ENCODE peak calls at places on chromosomes 2 and 18, in five cellular contexts. O, R, P, T and F are unnamed samples.

GRCh38 chr2:134432438-134432883 is 178.6 kb downstream of the MGAT5 start:
- DNase-seq in R (no peak), P (no peak), T (peak), O (no peak), F (no peak)

GRCh38 chr2:69033427-69034095 is 20.6 kb downstream of the ANTXR1 start:
- DNase-seq in R (no peak), T (no peak), P (peak), O (peak), F (no peak)

GRCh38 chr2:83196225-83196624 is 1262.9 kb downstream of the SUCLG1 start:
- DNase-seq in T (peak), P (peak), R (no peak), O (peak), F (no peak)

GRCh38 chr2:23066701-23067100 is 318.3 kb upstream of the KLHL29 start:
- DNase-seq in T (no peak), P (no peak), O (no peak), R (no peak), F (no peak)

GRCh38 chr2:228039752-228040534 is 141.5 kb downstream of the SPHKAP start:
- DNase-seq in O (no peak), T (peak), P (no peak), R (no peak), F (no peak)

GRCh38 chr2:33366473-33366872 is 110.0 kb upstream of the RASGRP3 start:
- DNase-seq in P (no peak), O (no peak), R (no peak), T (peak), F (no peak)

GRCh38 chr18:79397288-79397829 is 1.6 kb downstream of the NFATC1 start:
- DNase-seq in T (no peak), R (no peak), P (no peak), O (no peak), F (no peak)

GRCh38 chr2:66305714-66306113 is 129.2 kb upstream of the MEIS1 start:
- DNase-seq in T (peak), R (no peak), P (peak), O (no peak), F (no peak)

GRCh38 chr2:170243118-170243837 is 65.3 kb downstream of the MYO3B start:
- DNase-seq in R (no peak), T (no peak), P (no peak), O (no peak), F (no peak)

GRCh38 chr2:50863218-50863617 is 168.7 kb downstream of the NRXN1 start:
- DNase-seq in R (no peak), O (no peak), P (no peak), T (no peak), F (no peak)

GRCh38 chr2:8966123-8966908 is 37.2 kb downstream of the MBOAT2 start:
- DNase-seq in T (no peak), O (no peak), R (no peak), P (peak), F (no peak)

GRCh38 chr2:134800341-134800740 is 38.1 kb upstream of the ACMSD start:
- DNase-seq in R (no peak), T (no peak), P (no peak), O (no peak), F (no peak)

GRCh38 chr2:43276517-43276931 is 50.1 kb upstream of the ZFP36L2 start:
- DNase-seq in P (no peak), O (peak), R (no peak), T (peak), F (no peak)

GRCh38 chr2:233422050-233422639 is 67.9 kb downstream of the DGKD start:
- DNase-seq in R (no peak), T (no peak), P (no peak), O (no peak), F (no peak)

GRCh38 chr2:130152816-130153595 is 8.1 kb upstream of the CCDC74B start:
- DNase-seq in R (no peak), T (no peak), P (no peak), O (no peak), F (no peak)

GRCh38 chr2:203909192-203909945 is 27.2 kb upstream of the ICOS start:
- DNase-seq in O (peak), T (peak), P (peak), R (no peak), F (no peak)

GRCh38 chr2:221484761-221485499 is 87.2 kb downstream of the EPHA4 start:
- DNase-seq in O (no peak), T (no peak), R (no peak), P (no peak), F (no peak)

GRCh38 chr2:40955635-40956034 is 503.7 kb upstream of the SLC8A1 start:
- DNase-seq in P (no peak), T (no peak), R (no peak), O (no peak), F (no peak)

GRCh38 chr2:134372141-134372540 is 118.3 kb downstream of the MGAT5 start:
- DNase-seq in R (no peak), O (no peak), T (no peak), P (peak), F (no peak)

GRCh38 chr2:3986530-3987258 is 283.3 kb downstream of the DCDC2C start:
- DNase-seq in P (no peak), R (no peak), O (no peak), T (no peak), F (no peak)

GRCh38 chr2:147464737-147465437 is 379.9 kb upstream of the ACVR2A start:
- DNase-seq in T (no peak), O (peak), R (no peak), P (no peak), F (no peak)

GRCh38 chr2:24586955-24587354 is 95.9 kb downstream of the NCOA1 start:
- DNase-seq in R (no peak), T (no peak), P (no peak), O (no peak), F (no peak)

GRCh38 chr18:55555628-55556027 is 32.4 kb downstream of the TCF4 start:
- DNase-seq in P (no peak), O (no peak), R (no peak), T (no peak), F (no peak)

GRCh38 chr2:106070181-106070580 is 123.9 kb downstream of the UXS1 start:
- DNase-seq in R (no peak), P (no peak), T (no peak), O (no peak), F (no peak)

GRCh38 chr2:62461707-62462106 is 44.3 kb downstream of the TMEM17 start:
- DNase-seq in T (no peak), P (peak), O (no peak), R (no peak), F (no peak)

GRCh38 chr2:211835695-211836094 is 702.9 kb downstream of the ERBB4 start:
- DNase-seq in R (no peak), O (no peak), T (no peak), P (no peak), F (no peak)

GRCh38 chr2:68565858-68566257 is 77.5 kb upstream of the PROKR1 start:
- DNase-seq in R (no peak), P (peak), T (peak), O (peak), F (peak)

GRCh38 chr2:74503506-74504475 is 3.7 kb downstream of the PCGF1 start:
- DNase-seq in R (no peak), T (no peak), P (no peak), O (no peak), F (no peak)

GRCh38 chr2:20803287-20803686 is 19.6 kb downstream of the LDAH start:
- DNase-seq in T (peak), O (no peak), R (peak), P (no peak), F (no peak)

DNA sequence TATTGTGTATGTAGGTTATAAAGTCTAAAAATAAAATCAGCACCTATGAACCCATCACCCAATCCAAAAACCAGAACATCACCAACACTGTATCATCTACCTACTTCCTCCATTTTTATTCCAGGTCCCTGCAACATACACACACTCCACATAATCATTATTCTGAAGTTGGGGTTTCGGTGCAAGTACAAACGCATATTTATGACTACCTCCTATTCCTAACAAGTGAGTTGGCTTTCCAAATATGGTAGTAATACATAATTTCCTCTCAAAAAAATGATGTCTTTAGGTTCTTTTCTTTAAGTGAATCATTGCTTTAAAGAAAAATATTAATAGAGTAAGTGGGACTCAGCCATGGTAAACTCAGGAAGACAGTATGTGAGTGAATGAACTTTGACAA is 3.3 kb downstream of the ACVR1 start:
- DNase-seq in T (no peak), O (no peak), P (peak), R (no peak), F (no peak)
- H3K18ac ChIP-seq in T (no peak), O (no peak), P (no peak), R (no peak), F (no peak)

GRCh38 chr2:144683955-144684354 is 164.0 kb upstream of the ZEB2 start:
- DNase-seq in R (no peak), T (no peak), P (no peak), O (no peak), F (no peak)
- H3K18ac ChIP-seq in R (no peak), T (no peak), P (no peak), O (no peak), F (no peak)

DNA sequence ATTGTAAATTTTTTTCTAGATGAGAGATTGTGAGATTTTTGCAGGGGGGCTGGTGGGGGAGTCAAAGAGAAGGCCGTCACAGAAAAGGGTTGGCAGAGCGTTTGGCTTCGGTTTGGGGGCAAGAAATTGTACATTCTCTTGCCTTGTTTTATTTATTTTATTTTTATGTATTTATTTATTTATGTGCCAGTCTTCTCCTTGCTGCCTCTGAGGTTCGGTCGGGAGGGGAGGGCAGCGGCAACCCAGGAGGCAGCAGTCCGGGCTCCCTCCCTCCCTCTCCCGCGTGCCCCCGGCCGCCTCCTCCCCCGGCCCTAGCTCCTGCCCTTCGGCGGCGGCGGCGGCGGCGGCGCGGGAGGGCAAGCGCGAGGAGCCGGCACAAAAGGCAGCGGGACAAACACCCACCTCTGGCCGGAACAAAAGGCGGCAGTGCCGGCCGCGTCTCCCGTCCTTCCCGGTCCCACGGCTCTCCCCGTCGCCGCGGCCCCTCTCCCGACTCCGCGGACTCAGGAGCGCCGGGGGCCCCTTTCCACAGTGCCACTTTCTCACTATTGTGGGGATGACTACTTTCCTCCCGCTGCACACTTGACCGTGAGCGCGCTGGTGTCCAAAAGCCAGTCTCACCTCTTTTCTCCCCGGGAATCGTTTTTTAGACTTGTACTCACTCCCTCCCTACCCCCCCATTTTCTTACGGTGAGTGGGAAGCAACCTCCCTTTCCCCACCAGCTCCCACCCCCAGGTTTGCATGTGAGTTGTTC is 1.2 kb downstream of the BCL11A start:
- DNase-seq in P (no peak), R (peak), T (peak), O (peak), F (no peak)
- H3K18ac ChIP-seq in P (no peak), R (peak), T (peak), O (peak), F (peak)

DNA sequence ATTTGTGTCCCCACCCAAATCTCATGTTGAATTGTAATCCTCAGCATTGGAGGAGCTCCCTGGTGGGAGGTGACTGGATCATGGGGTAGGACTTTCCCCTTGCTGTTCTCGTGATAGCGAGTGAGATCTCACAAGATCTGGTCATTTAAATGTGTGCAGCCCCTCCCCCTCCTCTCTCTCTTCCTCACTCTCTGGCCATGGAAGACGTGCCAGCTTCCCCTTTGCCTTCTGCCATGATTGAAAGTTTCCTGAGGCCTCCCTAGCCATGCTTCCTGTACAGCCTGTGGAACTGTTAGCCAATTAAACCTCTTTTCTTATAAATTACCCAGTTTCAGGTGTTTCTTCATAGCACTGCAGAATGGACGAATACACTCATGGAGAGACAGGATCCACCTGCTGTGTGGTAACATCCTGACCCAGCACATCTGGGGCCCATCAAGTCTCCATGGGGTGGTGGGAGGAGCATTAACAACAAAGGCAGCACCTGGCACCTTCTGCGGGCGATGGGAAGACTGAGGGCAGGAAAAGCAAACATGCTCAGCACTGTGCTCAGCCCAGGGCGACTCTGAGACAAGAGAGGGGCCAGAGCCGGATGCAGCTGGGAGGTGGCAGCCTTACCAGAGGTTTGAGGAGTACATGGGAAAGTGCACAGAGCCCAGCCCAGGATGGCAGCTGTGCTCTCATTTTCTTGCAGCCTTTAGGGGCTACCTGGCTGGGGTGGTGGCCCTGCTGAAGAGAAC is 16.2 kb upstream of the ALPP start:
- DNase-seq in P (no peak), T (no peak), R (no peak), O (no peak), F (no peak)
- H3K18ac ChIP-seq in P (no peak), T (no peak), R (no peak), O (no peak), F (no peak)

GRCh38 chr2:191724015-191724414 is 46.1 kb downstream of the NABP1 start:
- DNase-seq in T (no peak), P (no peak), R (no peak), O (no peak), F (no peak)

GRCh38 chr2:191719938-191720337 is 42.0 kb downstream of the NABP1 start:
- DNase-seq in T (no peak), R (no peak), O (no peak), P (no peak), F (no peak)

GRCh38 chr2:191719261-191719660 is 41.3 kb downstream of the NABP1 start:
- DNase-seq in O (no peak), T (no peak), P (no peak), R (no peak), F (no peak)

GRCh38 chr2:191721331-191721730 is 43.4 kb downstream of the NABP1 start:
- DNase-seq in R (peak), P (no peak), T (peak), O (no peak), F (no peak)
- H3K18ac ChIP-seq in R (no peak), P (no peak), T (no peak), O (no peak), F (no peak)

GRCh38 chr2:136128905-136129304 is 11.0 kb upstream of the CXCR4 start:
- DNase-seq in R (no peak), O (no peak), T (peak), P (no peak), F (peak)
- H3K18ac ChIP-seq in R (no peak), O (no peak), T (no peak), P (no peak), F (no peak)

DNA sequence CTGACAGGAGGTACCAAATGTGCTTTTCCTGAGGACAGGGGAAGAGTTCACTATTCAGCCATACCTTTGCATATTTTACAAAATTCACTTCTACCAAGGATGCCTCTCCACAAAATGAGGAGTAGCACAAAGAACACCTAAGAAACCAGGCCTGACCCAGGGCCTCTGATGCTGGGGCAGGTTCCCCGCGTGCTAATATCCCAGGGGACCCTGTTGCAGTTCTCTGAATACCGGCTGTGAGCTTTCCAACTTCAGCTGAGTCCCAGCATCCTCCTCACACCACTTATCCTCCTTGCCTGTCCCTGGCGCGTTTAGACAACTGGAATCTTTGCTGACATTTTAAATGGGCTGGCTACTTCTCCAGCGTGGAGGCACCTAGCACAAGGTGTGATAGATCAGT is 142.3 kb downstream of the BCL2 start:
- DNase-seq in O (no peak), R (no peak), T (no peak), P (no peak), F (no peak)
- H3K18ac ChIP-seq in O (no peak), R (no peak), T (no peak), P (no peak), F (no peak)

DNA sequence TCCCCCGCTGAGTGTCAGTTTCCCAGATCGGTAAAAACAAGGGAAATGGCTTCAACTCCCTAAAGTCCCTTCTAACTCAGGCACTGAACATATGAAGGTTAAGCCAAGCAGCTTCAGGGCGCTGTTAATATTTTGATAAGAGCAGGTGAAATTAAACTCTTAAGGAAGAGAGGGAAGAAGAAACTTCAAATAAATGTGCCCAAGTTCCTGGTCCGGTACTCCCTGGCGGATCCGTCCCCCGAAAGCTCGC is 564 bp downstream of the TRABD2A start:
- DNase-seq in R (no peak), P (no peak), T (no peak), O (no peak), F (no peak)
- H3K18ac ChIP-seq in R (no peak), P (peak), T (peak), O (no peak), F (no peak)

GRCh38 chr2:54570925-54571694 is 115.0 kb downstream of the SPTBN1 start:
- DNase-seq in R (no peak), T (no peak), O (peak), P (peak), F (peak)

GRCh38 chr2:54574107-54574859 is 118.2 kb downstream of the SPTBN1 start:
- DNase-seq in T (no peak), R (no peak), P (peak), O (peak), F (peak)

GRCh38 chr2:54573532-54573915 is 117.4 kb downstream of the SPTBN1 start:
- DNase-seq in T (no peak), R (no peak), O (no peak), P (no peak), F (peak)

GRCh38 chr2:54572262-54572635 is 116.1 kb downstream of the SPTBN1 start:
- DNase-seq in P (peak), T (no peak), R (no peak), O (peak), F (peak)

GRCh38 chr2:54572636-54573531 is 116.8 kb downstream of the SPTBN1 start:
- DNase-seq in R (no peak), T (no peak), O (peak), P (peak), F (peak)
- H3K18ac ChIP-seq in R (no peak), T (no peak), O (peak), P (peak), F (no peak)